ENCODE peak calls at places on chromosome 17, in five cellular contexts. B, T, P, D and F are unnamed samples.

GRCh38 chr17:80455328-80455710 is 21.1 kb downstream of the NPTX1 start:
- DNase-seq in B (peak; percentile 85), T (no peak), P (peak; percentile 46), D (peak; percentile 74), F (no peak)

GRCh38 chr17:9644910-9645751 is at the start of gene USP43:
- DNase-seq in B (peak; percentile 50), T (peak; percentile 83), P (no peak), D (peak; percentile 90), F (peak; percentile 8)

GRCh38 chr17:55895112-55895759 is 144.4 kb downstream of the PCTP start:
- DNase-seq in B (no peak), T (no peak), P (no peak), D (no peak), F (no peak)

GRCh38 chr17:5509482-5509881 is 23.1 kb downstream of the MIS12 start:
- DNase-seq in B (peak; percentile 61), T (no peak), P (peak; percentile 92), D (peak; percentile 21), F (no peak)

GRCh38 chr17:19760781-19761180 is 12.7 kb upstream of the ALDH3A1 start:
- DNase-seq in B (no peak), T (no peak), P (no peak), D (peak; percentile 2), F (no peak)

GRCh38 chr17:14361945-14362508 is 61.1 kb downstream of the HS3ST3B1 start:
- DNase-seq in B (no peak), T (no peak), P (no peak), D (peak; percentile 66), F (no peak)

GRCh38 chr17:64081802-64082799 is 47.8 kb downstream of the ERN1 start:
- DNase-seq in B (peak; percentile 92), T (no peak), P (peak; percentile 82), D (peak; percentile 85), F (no peak)

GRCh38 chr17:69575346-69575761 is 160.9 kb downstream of the MAP2K6 start:
- DNase-seq in B (peak; percentile 90), T (no peak), P (peak; percentile 87), D (peak; percentile 68), F (no peak)

GRCh38 chr17:41772218-41772585 is 14.3 kb downstream of the JUP start:
- DNase-seq in B (no peak), T (peak; percentile 64), P (no peak), D (peak; percentile 83), F (no peak)

GRCh38 chr17:10067446-10068143 is 130.8 kb downstream of the GAS7 start:
- DNase-seq in B (no peak), T (no peak), P (no peak), D (peak; percentile 52), F (no peak)

GRCh38 chr17:19398301-19399181 is 11.6 kb upstream of the MFAP4 start:
- DNase-seq in B (peak; percentile 35), T (no peak), P (no peak), D (peak; percentile 3), F (no peak)

GRCh38 chr17:47841488-47842308 is 625 bp upstream of the SCRN2 start:
- DNase-seq in B (no peak), T (no peak), P (no peak), D (peak; percentile 29), F (no peak)

GRCh38 chr17:60610481-60610880 is 10.5 kb downstream of the PPM1D start:
- DNase-seq in B (peak; percentile 46), T (no peak), P (no peak), D (no peak), F (no peak)

GRCh38 chr17:73065376-73065775 is 27.1 kb downstream of the SLC39A11 start:
- DNase-seq in B (no peak), T (no peak), P (no peak), D (peak; percentile 92), F (no peak)

GRCh38 chr17:42536372-42537155 is 523 bp downstream of the NAGLU start:
- DNase-seq in B (peak; percentile 75), T (peak; percentile 80), P (peak; percentile 78), D (peak; percentile 77), F (no peak)

DNA sequence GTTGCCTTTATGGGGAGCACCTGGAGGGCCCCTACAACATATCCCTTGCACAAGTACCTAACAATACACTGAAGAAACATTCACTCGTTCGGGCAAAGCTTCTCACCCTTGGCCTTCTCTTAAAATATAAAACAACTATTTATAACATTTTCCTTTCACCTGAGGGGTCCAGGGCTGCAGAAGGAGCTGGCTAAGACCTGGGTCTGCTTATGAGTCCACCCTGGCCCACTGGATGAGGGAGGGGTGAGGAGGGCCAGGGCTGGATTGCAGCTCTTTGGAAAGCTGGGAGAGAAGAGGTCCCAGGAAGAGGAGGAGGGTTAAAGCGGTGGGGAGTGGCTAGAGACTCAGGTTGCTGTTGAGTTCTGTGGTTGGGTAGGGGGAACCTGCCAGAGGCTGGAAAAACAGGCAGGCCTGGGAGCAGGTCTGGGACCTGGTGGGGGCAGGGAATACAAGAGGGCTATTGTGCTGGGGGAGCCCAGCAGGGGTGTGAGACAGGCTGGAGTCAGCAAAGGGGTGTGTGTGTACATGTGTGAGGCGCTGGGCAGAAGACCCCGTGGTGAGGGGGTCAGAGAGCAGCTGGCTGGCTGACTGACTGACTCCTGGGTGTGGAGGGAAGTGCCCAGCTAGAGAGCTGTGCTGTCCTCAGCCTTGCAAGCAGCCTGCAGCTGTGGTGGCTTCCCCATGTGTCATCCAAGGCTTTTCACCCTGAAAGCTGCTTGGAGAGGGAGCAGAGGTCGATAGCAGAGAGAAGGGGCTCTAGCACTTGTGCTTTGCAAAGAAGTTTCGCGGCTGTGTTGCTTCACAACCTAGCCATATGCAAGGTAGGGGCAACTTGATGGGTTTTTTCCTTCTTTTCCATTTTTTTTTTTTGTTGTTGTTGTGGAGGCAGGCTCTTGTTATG is 10.2 kb upstream of the MRC2 start:
- DNase-seq in B (peak; percentile 47), T (peak; percentile 74), P (peak; percentile 56), D (no peak), F (peak; percentile 51)
- H2BK120ac ChIP-seq in B (no peak overlapping the region), T (no peak overlapping the region), P (no peak overlapping the region), D (no peak overlapping the region), F (no peak overlapping the region)

DNA sequence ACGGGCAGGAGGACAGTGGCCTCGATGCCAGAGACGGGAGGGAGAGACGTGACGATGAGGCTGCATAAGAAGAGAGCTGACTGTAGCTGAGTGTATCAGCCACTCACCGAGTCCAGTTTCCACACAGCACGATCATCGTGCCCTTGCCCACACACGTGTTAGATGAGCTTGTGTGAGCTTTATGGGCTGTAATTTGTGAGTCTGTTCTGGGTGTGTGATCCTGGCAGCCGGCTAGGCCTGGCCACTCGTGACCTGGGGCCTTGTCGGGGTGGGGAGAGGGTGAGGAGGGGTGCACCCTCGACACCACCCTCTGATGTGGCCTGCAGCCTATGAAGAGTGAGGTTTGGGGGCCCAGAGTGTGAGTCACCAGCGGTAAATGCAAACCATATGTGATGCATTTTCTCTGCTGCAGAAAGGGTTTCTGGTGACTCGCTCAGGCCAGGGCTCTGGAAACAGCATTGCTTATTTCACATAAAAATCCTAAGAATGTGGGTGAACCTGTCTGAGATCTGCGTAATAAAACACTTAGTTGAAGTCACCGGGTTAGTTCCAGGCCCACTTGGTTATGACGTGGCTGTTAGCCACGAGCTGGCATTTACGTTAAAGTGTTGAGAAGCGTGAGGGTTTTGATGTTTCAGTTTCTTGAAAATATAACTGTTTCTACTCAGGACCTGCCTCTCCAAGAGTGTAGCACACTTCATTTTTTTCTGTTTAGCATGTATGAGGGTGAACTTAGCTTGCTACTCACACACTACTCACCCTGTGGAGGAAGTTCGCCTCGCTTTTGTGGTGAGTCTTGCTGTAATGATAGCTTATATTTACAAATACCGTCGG is 4.2 kb downstream of the METRNL start:
- DNase-seq in B (peak; percentile 91), T (no peak), P (peak; percentile 99), D (peak; percentile 85), F (no peak)
- H4K91ac ChIP-seq in B (peak overlapping the region; percentile 60), T (peak overlapping the region; percentile 92), P (peak overlapping the region; percentile 80), D (peak overlapping the region; percentile 88), F (no peak overlapping the region)

DNA sequence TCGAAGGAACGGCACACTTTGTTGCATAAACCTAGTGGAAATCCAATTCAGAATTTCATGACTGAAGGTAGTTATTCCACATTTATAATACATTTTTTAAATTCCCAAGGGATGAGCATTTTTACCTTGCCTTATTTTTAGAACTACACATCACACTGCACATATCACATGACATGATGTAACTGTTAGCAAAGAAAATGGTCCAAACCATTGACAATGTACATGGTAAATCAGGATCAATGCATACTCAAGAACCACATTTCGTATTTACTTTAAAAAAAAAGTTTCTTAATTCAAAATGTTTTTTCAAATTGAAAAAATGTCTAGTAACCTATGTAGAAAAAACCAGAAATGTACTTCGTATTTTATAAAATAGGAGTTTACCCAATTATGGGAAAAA is 2.5 kb downstream of the KANSL1 start:
- DNase-seq in B (no peak), T (no peak), P (peak; percentile 11), D (peak; percentile 68), F (no peak)
- H3K4me3 ChIP-seq in B (peak overlapping the region; percentile 93), T (peak overlapping the region; percentile 77), P (no peak overlapping the region), D (no peak overlapping the region), F (no peak overlapping the region)

DNA sequence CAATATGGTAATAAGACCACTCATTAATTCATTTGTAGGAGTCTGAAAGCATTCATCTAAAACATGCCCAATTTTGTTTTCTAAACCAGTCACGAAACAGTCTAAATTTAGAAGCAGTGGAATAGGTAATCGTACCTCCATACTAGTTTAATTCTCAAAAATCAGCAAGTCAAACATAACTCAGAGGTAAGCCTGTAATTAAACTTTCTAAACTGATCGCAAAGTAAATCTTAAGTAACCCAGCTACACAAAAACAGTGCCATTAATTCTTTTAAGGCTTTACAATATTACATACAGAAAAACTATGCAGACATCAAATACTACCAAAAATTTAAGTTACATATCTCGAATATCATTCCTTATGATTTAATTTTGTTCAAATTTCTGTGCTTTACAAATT is 31.4 kb downstream of the YWHAE start:
- DNase-seq in B (no peak), T (no peak), P (no peak), D (no peak), F (no peak)
- H2BK120ac ChIP-seq in B (no peak overlapping the region), T (no peak overlapping the region), P (no peak overlapping the region), D (no peak overlapping the region), F (no peak overlapping the region)

GRCh38 chr17:17837380-17837821 is 615 bp upstream of the SREBF1 start:
- DNase-seq in B (peak; percentile 97), T (no peak), P (peak; percentile 81), D (peak; percentile 62), F (no peak)
- H4K91ac ChIP-seq in B (peak overlapping the region; percentile 98), T (peak overlapping the region; percentile 92), P (peak overlapping the region; percentile 90), D (peak overlapping the region; percentile 98), F (no peak overlapping the region)

GRCh38 chr17:58515286-58515685 is 848 bp upstream of the MTMR4 start:
- DNase-seq in B (no peak), T (no peak), P (no peak), D (no peak), F (no peak)
- H3K4me3 ChIP-seq in B (peak overlapping the region; percentile 85), T (peak overlapping the region; percentile 88), P (no peak overlapping the region), D (no peak overlapping the region), F (no peak overlapping the region)

DNA sequence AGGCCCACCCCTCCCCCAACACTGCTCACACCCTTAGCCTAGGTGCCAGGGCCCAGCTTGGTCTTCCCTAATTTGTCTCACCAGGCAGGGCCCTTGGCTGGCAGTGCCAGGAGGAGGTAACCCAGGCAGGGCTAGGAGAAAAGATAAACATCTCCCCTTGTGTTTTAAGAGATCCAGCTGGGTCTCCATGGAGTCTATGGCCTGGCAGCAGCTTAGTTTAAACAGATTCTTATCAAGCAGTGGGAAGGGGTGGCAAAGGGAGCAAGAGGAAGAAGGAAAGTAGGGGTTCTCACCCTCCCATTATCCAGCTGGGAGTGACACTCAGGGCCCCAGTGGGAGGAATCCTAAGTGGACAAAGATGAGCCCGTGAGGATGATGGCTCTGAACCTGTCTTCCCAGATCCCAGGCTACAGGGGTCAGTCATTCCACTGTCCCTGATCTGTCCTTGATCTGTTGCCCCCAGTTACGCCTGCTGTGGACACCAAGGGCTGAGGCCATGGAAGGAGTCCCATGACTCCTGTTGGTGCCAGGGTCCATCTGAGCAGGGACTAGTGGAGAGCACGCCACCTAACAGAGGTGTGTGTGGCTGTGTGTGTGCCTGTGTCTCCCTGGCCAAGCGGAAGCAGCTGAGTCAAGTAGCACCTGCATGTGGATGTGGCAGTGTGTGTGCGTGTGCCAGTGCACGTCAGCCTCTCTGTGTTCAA is 47.4 kb upstream of the MEIOC start:
- DNase-seq in B (no peak), T (no peak), P (no peak), D (peak; percentile 62), F (no peak)
- H2BK120ac ChIP-seq in B (no peak overlapping the region), T (peak overlapping the region; percentile 73), P (peak overlapping the region; percentile 93), D (peak overlapping the region; percentile 77), F (no peak overlapping the region)